ENCODE peak calls at places on chromosome 1, in five cellular contexts. One of them, this sample, is unnamed.

GRCh38 chr1:28934676-28935075 is 20.3 kb downstream of the EPB41 start:
- DNase-seq in osteocyte: no peak
- DNase-seq in NCI-H187: no peak
- DNase-seq in AG20443: no peak
- DNase-seq in KG1: no peak
- DNase-seq in this sample: no peak

GRCh38 chr1:3515774-3516480 is 61.5 kb downstream of the ARHGEF16 start:
- DNase-seq in osteocyte: peak
- DNase-seq in NCI-H187: no peak
- DNase-seq in AG20443: peak
- DNase-seq in KG1: peak
- DNase-seq in this sample: no peak

GRCh38 chr1:86926886-86927285 is 12.5 kb downstream of the HS2ST1 start:
- DNase-seq in osteocyte: no peak
- DNase-seq in NCI-H187: no peak
- DNase-seq in AG20443: peak
- DNase-seq in KG1: no peak
- DNase-seq in this sample: no peak

GRCh38 chr1:227372662-227373061 is 54.4 kb upstream of the CDC42BPA start:
- DNase-seq in osteocyte: no peak
- DNase-seq in NCI-H187: no peak
- DNase-seq in AG20443: peak
- DNase-seq in KG1: no peak
- DNase-seq in this sample: no peak

GRCh38 chr1:218257371-218257770 is 27.7 kb upstream of the RRP15 start:
- DNase-seq in osteocyte: no peak
- DNase-seq in NCI-H187: no peak
- DNase-seq in AG20443: no peak
- DNase-seq in KG1: no peak
- DNase-seq in this sample: no peak

GRCh38 chr1:90761156-90761555 is 44.1 kb upstream of the BARHL2 start:
- DNase-seq in osteocyte: no peak
- DNase-seq in NCI-H187: no peak
- DNase-seq in AG20443: no peak
- DNase-seq in KG1: no peak
- DNase-seq in this sample: no peak

GRCh38 chr1:99849744-99850457 is at the start of gene AGL:
- DNase-seq in osteocyte: peak
- DNase-seq in NCI-H187: peak
- DNase-seq in AG20443: peak
- DNase-seq in KG1: peak
- DNase-seq in this sample: peak

GRCh38 chr1:42941640-42942330 is 16.9 kb downstream of the SLC2A1 start:
- DNase-seq in osteocyte: peak
- DNase-seq in NCI-H187: peak
- DNase-seq in AG20443: peak
- DNase-seq in KG1: no peak
- DNase-seq in this sample: no peak

GRCh38 chr1:233087001-233087881 is 136.8 kb downstream of the NTPCR start:
- DNase-seq in osteocyte: no peak
- DNase-seq in NCI-H187: no peak
- DNase-seq in AG20443: no peak
- DNase-seq in KG1: no peak
- DNase-seq in this sample: peak

This sample was measured in esophagus muscularis mucosa.